ENCODE peak calls at places on chromosomes 4 and X, in ten cellular contexts. One of them, this sample, is unnamed.

GRCh38 chr4:187887886-187888285 is 107.7 kb upstream of the ZFP42 start:
- DNase-seq in fibroblast of villous mesenchyme: no peak
- DNase-seq in pancreas: no peak
- DNase-seq in mammary epithelial cell: no peak
- DNase-seq in GM12865: no peak
- DNase-seq in endodermal cell: no peak
- DNase-seq in neural progenitor cell: no peak
- DNase-seq in GM23338: no peak
- DNase-seq in A549: no peak
- DNase-seq in body of pancreas: no peak
- DNase-seq in this sample: no peak

GRCh38 chr4:175277816-175278215 is 359.7 kb downstream of the ADAM29 start:
- DNase-seq in GM12865: no peak
- DNase-seq in fibroblast of villous mesenchyme: no peak
- DNase-seq in mammary epithelial cell: no peak
- DNase-seq in neural progenitor cell: no peak
- DNase-seq in GM23338: peak
- DNase-seq in pancreas: no peak
- DNase-seq in endodermal cell: no peak
- DNase-seq in A549: no peak
- DNase-seq in body of pancreas: no peak
- DNase-seq in this sample: no peak

GRCh38 chrX:44344194-44344593 is 722 bp upstream of the EFHC2 start:
- DNase-seq in GM23338: peak
- DNase-seq in A549: no peak
- DNase-seq in endodermal cell: peak
- DNase-seq in GM12865: peak
- DNase-seq in mammary epithelial cell: no peak
- DNase-seq in pancreas: peak
- DNase-seq in body of pancreas: peak
- DNase-seq in fibroblast of villous mesenchyme: no peak
- DNase-seq in neural progenitor cell: no peak
- DNase-seq in this sample: no peak

GRCh38 chrX:31260351-31260750 is 188.5 kb upstream of the FTHL17 start:
- DNase-seq in endodermal cell: no peak
- DNase-seq in body of pancreas: no peak
- DNase-seq in A549: no peak
- DNase-seq in GM12865: no peak
- DNase-seq in pancreas: no peak
- DNase-seq in fibroblast of villous mesenchyme: peak
- DNase-seq in mammary epithelial cell: peak
- DNase-seq in GM23338: no peak
- DNase-seq in neural progenitor cell: no peak
- DNase-seq in this sample: peak

GRCh38 chrX:53997751-53998150 is 46.5 kb downstream of the PHF8 start:
- DNase-seq in A549: no peak
- DNase-seq in endodermal cell: no peak
- DNase-seq in GM12865: no peak
- DNase-seq in mammary epithelial cell: no peak
- DNase-seq in GM23338: no peak
- DNase-seq in neural progenitor cell: no peak
- DNase-seq in pancreas: no peak
- DNase-seq in body of pancreas: no peak
- DNase-seq in fibroblast of villous mesenchyme: no peak
- DNase-seq in this sample: no peak

GRCh38 chrX:82757614-82758013 is 750.5 kb upstream of the POU3F4 start:
- DNase-seq in fibroblast of villous mesenchyme: no peak
- DNase-seq in GM12865: no peak
- DNase-seq in GM23338: no peak
- DNase-seq in pancreas: no peak
- DNase-seq in endodermal cell: no peak
- DNase-seq in A549: no peak
- DNase-seq in body of pancreas: no peak
- DNase-seq in mammary epithelial cell: peak
- DNase-seq in neural progenitor cell: no peak
- DNase-seq in this sample: peak

GRCh38 chr4:74615411-74615810 is 170.5 kb downstream of the AREG start:
- DNase-seq in GM12865: no peak
- DNase-seq in body of pancreas: no peak
- DNase-seq in fibroblast of villous mesenchyme: peak
- DNase-seq in neural progenitor cell: no peak
- DNase-seq in pancreas: no peak
- DNase-seq in endodermal cell: no peak
- DNase-seq in mammary epithelial cell: no peak
- DNase-seq in A549: no peak
- DNase-seq in GM23338: no peak
- DNase-seq in this sample: no peak

GRCh38 chr4:54165438-54165837 is 63.7 kb upstream of the PDGFRA start:
- DNase-seq in endodermal cell: no peak
- DNase-seq in GM12865: no peak
- DNase-seq in GM23338: no peak
- DNase-seq in mammary epithelial cell: peak
- DNase-seq in fibroblast of villous mesenchyme: peak
- DNase-seq in neural progenitor cell: no peak
- DNase-seq in body of pancreas: no peak
- DNase-seq in A549: no peak
- DNase-seq in pancreas: no peak
- DNase-seq in this sample: peak

GRCh38 chr4:47287735-47288134 is 175.8 kb downstream of the COMMD8 start:
- DNase-seq in body of pancreas: no peak
- DNase-seq in GM23338: no peak
- DNase-seq in pancreas: no peak
- DNase-seq in GM12865: peak
- DNase-seq in endodermal cell: no peak
- DNase-seq in neural progenitor cell: no peak
- DNase-seq in fibroblast of villous mesenchyme: peak
- DNase-seq in A549: no peak
- DNase-seq in mammary epithelial cell: peak
- DNase-seq in this sample: peak

GRCh38 chr4:40212674-40213504 is 16.1 kb downstream of the RHOH start:
- DNase-seq in neural progenitor cell: no peak
- DNase-seq in GM12865: no peak
- DNase-seq in body of pancreas: no peak
- DNase-seq in mammary epithelial cell: no peak
- DNase-seq in fibroblast of villous mesenchyme: peak
- DNase-seq in A549: no peak
- DNase-seq in GM23338: no peak
- DNase-seq in pancreas: no peak
- DNase-seq in endodermal cell: no peak
- DNase-seq in this sample: peak

GRCh38 chr4:2734618-2735017 is 21.5 kb downstream of the TNIP2 start:
- DNase-seq in fibroblast of villous mesenchyme: no peak
- DNase-seq in GM12865: no peak
- DNase-seq in body of pancreas: no peak
- DNase-seq in pancreas: no peak
- DNase-seq in mammary epithelial cell: no peak
- DNase-seq in endodermal cell: no peak
- DNase-seq in A549: no peak
- DNase-seq in neural progenitor cell: no peak
- DNase-seq in GM23338: no peak
- DNase-seq in this sample: no peak

GRCh38 chrX:49172280-49172780 is 632 bp downstream of the PLP2 start:
- DNase-seq in GM23338: peak
- DNase-seq in GM12865: peak
- DNase-seq in endodermal cell: no peak
- DNase-seq in body of pancreas: peak
- DNase-seq in neural progenitor cell: no peak
- DNase-seq in pancreas: peak
- DNase-seq in A549: peak
- DNase-seq in fibroblast of villous mesenchyme: peak
- DNase-seq in mammary epithelial cell: peak
- DNase-seq in this sample: peak

GRCh38 chr4:168501407-168501806 is 4.6 kb downstream of the PALLD start:
- DNase-seq in endodermal cell: no peak
- DNase-seq in GM12865: no peak
- DNase-seq in mammary epithelial cell: no peak
- DNase-seq in neural progenitor cell: no peak
- DNase-seq in body of pancreas: peak
- DNase-seq in pancreas: peak
- DNase-seq in A549: peak
- DNase-seq in GM23338: no peak
- DNase-seq in fibroblast of villous mesenchyme: no peak
- DNase-seq in this sample: no peak

GRCh38 chr4:4233610-4234009 is 6.9 kb upstream of the OTOP1 start:
- DNase-seq in neural progenitor cell: no peak
- DNase-seq in GM23338: no peak
- DNase-seq in fibroblast of villous mesenchyme: no peak
- DNase-seq in GM12865: no peak
- DNase-seq in body of pancreas: no peak
- DNase-seq in mammary epithelial cell: no peak
- DNase-seq in pancreas: no peak
- DNase-seq in endodermal cell: no peak
- DNase-seq in A549: no peak
- DNase-seq in this sample: no peak

GRCh38 chrX:30304866-30305265 is 4.3 kb downstream of the NR0B1 start:
- DNase-seq in GM12865: no peak
- DNase-seq in fibroblast of villous mesenchyme: no peak
- DNase-seq in A549: peak
- DNase-seq in endodermal cell: no peak
- DNase-seq in neural progenitor cell: no peak
- DNase-seq in body of pancreas: no peak
- DNase-seq in GM23338: no peak
- DNase-seq in pancreas: no peak
- DNase-seq in mammary epithelial cell: no peak
- DNase-seq in this sample: no peak

GRCh38 chrX:51860679-51861078 is 32.7 kb upstream of the MAGED1 start:
- DNase-seq in pancreas: peak
- DNase-seq in neural progenitor cell: peak
- DNase-seq in A549: peak
- DNase-seq in GM23338: peak
- DNase-seq in fibroblast of villous mesenchyme: peak
- DNase-seq in endodermal cell: peak
- DNase-seq in GM12865: peak
- DNase-seq in body of pancreas: peak
- DNase-seq in mammary epithelial cell: peak
- DNase-seq in this sample: peak
- TF ChIP-seq CTCF in pancreas: peak
- TF ChIP-seq CTCF in neural progenitor cell: peak
- TF ChIP-seq CTCF in A549: no peak
- TF ChIP-seq CTCF in GM23338: peak
- TF ChIP-seq CTCF in fibroblast of villous mesenchyme: peak
- TF ChIP-seq CTCF in endodermal cell: peak
- TF ChIP-seq CTCF in GM12865: no peak
- TF ChIP-seq CTCF in body of pancreas: peak
- TF ChIP-seq CTCF in mammary epithelial cell: peak
- TF ChIP-seq CTCF in this sample: peak

DNA sequence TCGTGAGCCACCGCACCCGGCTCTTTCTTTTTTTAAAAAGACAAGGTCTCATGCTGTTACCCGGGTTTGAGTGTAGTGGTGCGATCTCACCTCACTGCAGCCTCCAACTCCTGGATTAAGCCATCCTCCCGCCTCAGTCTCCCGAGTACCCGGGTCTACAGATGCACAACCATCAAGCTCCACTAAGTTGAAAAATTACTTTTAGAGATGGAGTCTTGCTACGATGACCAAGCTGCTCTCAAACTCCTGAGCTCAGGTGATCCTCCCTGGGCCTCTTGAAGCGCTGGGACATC is 2.0 kb downstream of the SLC25A6 start:
- DNase-seq in GM23338: no peak
- DNase-seq in fibroblast of villous mesenchyme: no peak
- DNase-seq in A549: no peak
- DNase-seq in endodermal cell: peak
- DNase-seq in body of pancreas: no peak
- DNase-seq in mammary epithelial cell: no peak
- DNase-seq in GM12865: no peak
- DNase-seq in pancreas: no peak
- DNase-seq in neural progenitor cell: no peak
- DNase-seq in this sample: no peak
- H3K4me3 ChIP-seq in GM23338: peak
- H3K4me3 ChIP-seq in fibroblast of villous mesenchyme: no peak
- H3K4me3 ChIP-seq in A549: no peak
- H3K4me3 ChIP-seq in endodermal cell: peak
- H3K4me3 ChIP-seq in body of pancreas: no peak
- H3K4me3 ChIP-seq in mammary epithelial cell: no peak
- H3K4me3 ChIP-seq in GM12865: no peak
- H3K4me3 ChIP-seq in pancreas: no peak
- H3K4me3 ChIP-seq in neural progenitor cell: no peak
- H3K4me3 ChIP-seq in this sample: no peak

DNA sequence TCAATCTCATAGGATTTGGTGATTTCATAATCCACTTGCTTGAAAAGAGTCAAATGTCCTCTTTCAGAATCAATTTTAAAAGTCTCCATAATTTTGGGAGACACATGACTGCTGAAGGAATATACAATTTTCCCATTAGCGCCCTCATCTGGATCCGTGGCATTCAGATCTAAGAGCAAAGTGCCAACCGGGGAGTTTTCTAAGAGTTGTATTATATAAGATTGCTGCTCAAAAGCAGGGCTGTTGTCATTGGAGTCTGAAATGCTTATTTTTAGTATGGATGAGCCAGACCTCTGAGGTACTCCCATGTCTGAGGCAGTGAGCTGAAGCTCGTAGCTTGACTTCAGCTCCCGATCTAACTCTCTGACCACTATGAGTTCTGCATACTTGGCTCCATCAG is 1.2 kb downstream of the PCDH18 start:
- DNase-seq in mammary epithelial cell: no peak
- DNase-seq in endodermal cell: peak
- DNase-seq in GM23338: peak
- DNase-seq in neural progenitor cell: peak
- DNase-seq in body of pancreas: no peak
- DNase-seq in GM12865: no peak
- DNase-seq in pancreas: no peak
- DNase-seq in fibroblast of villous mesenchyme: peak
- DNase-seq in A549: no peak
- DNase-seq in this sample: peak
- TF ChIP-seq CTCF in mammary epithelial cell: no peak
- TF ChIP-seq CTCF in endodermal cell: peak
- TF ChIP-seq CTCF in GM23338: peak
- TF ChIP-seq CTCF in neural progenitor cell: peak
- TF ChIP-seq CTCF in body of pancreas: no peak
- TF ChIP-seq CTCF in GM12865: no peak
- TF ChIP-seq CTCF in pancreas: no peak
- TF ChIP-seq CTCF in fibroblast of villous mesenchyme: peak
- TF ChIP-seq CTCF in A549: no peak
- TF ChIP-seq CTCF in this sample: peak

DNA sequence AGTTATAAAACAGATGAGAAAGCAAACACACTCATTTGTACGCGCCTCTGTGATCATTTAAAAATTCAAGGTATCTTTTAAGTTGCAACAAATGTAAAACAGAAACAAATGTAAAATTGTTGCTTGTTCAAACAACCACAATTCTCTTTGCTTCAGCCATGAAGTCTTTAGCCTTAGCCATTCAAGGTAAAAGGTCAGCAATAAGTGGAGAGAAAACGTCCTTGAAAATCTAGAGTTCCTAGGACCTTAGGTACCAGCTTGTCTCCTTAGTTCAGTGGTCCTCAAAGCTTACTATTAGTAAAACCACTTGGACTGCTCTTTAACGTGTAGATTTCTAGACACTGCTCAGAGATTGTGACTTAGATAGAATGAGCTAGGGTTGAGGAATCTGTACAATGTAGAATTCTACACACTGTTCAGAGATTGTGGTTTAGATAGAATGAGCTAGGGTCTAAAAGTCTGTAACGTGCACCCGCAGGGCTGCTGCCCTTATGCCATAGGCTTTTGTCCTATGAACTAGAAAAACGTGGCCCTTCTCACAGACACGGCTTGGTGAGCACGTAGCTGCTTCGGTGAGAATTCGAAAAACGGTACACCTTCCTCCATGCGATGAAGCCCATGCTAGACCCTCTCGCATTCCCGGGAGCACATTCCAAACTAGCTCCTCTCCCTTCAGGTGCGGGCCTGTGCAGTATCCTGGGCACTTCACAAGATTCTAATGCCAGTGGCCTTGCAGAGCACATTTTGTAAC is 1.7 kb downstream of the PLAC8 start:
- DNase-seq in pancreas: no peak
- DNase-seq in GM23338: peak
- DNase-seq in endodermal cell: no peak
- DNase-seq in A549: no peak
- DNase-seq in mammary epithelial cell: no peak
- DNase-seq in GM12865: peak
- DNase-seq in neural progenitor cell: no peak
- DNase-seq in fibroblast of villous mesenchyme: peak
- DNase-seq in body of pancreas: no peak
- DNase-seq in this sample: no peak
- H3K4me3 ChIP-seq in pancreas: no peak
- H3K4me3 ChIP-seq in GM23338: no peak
- H3K4me3 ChIP-seq in endodermal cell: no peak
- H3K4me3 ChIP-seq in A549: no peak
- H3K4me3 ChIP-seq in mammary epithelial cell: no peak
- H3K4me3 ChIP-seq in GM12865: peak
- H3K4me3 ChIP-seq in neural progenitor cell: no peak
- H3K4me3 ChIP-seq in fibroblast of villous mesenchyme: no peak
- H3K4me3 ChIP-seq in body of pancreas: no peak
- H3K4me3 ChIP-seq in this sample: no peak